ENCODE peak calls at places on chromosome 21, in five cellular contexts. O, J, I, B and S are unnamed samples.

GRCh38 chr21:33861125-33861524 is 54.5 kb downstream of the ATP5PO start:
- DNase-seq in J (no peak), I (no peak), O (no peak), B (no peak), S (no peak)

GRCh38 chr21:19011448-19011847 is 607.9 kb upstream of the TMPRSS15 start:
- DNase-seq in O (no peak), I (no peak), J (peak; percentile 45), B (no peak), S (no peak)

GRCh38 chr21:16842716-16843115 is 670.1 kb upstream of the CXADR start:
- DNase-seq in I (no peak), J (no peak), O (no peak), B (no peak), S (no peak)

GRCh38 chr21:31387560-31388186 is 43.6 kb upstream of the TIAM1 start:
- DNase-seq in I (no peak), O (no peak), J (no peak), B (no peak), S (no peak)

GRCh38 chr21:34080693-34081092 is 7.3 kb downstream of the MRPS6 start:
- DNase-seq in I (no peak), O (no peak), B (no peak), J (no peak), S (no peak)

GRCh38 chr21:30482130-30482529 is 2.0 kb upstream of the KRTAP19-1 start:
- DNase-seq in O (no peak), I (no peak), J (no peak), B (no peak), S (no peak)

GRCh38 chr21:17798796-17799195 is 20.4 kb downstream of the C21orf91 start:
- DNase-seq in O (no peak), B (no peak), J (no peak), I (no peak), S (no peak)

GRCh38 chr21:42830456-42831455 is 48.6 kb downstream of the WDR4 start:
- DNase-seq in B (peak; percentile 15), J (no peak), O (no peak), I (peak; percentile 46), S (peak; percentile 73)

GRCh38 chr21:41576010-41576615 is 68.2 kb upstream of the TMPRSS2 start:
- DNase-seq in B (no peak), J (no peak), I (no peak), O (no peak), S (no peak)
- H3K4me3 ChIP-seq in B (no peak overlapping the region), J (no peak overlapping the region), I (no peak overlapping the region), O (no peak overlapping the region), S (no peak overlapping the region)

DNA sequence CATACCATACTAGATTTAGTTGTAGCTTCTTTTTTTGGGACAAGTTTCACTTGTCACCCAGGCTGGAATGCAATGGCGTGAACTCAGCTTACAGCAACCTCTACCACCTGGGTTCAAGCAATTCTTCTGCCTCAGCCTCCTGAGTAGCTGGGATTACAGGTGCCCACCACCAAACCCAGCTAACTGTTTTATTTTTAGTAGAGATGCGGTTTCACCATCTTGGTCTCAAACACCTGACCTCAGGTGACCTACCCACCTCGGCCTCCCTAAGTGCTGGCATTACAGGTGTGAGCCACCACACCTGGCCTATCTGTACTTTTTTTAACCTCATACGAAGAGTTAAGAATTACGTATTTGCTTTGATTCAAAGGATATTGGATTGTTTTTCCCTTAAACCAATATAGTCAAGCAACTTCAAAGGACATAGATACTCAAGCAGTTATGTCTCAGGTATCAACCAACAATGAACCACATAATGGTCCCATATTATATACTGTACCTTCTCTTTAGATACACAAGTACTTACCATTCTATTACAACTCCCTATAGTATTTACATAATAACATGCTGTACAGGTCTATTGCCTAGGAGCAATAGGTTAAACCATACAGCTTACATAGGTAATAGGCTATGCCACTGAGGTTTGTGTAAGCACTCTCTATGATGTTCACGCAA is 7.5 kb downstream of the HMGN1 start:
- DNase-seq in J (no peak), B (no peak), O (no peak), I (no peak), S (no peak)
- TF ChIP-seq POLR2A in J (no peak), B (no peak), O (no peak), I (no peak), S (no peak)

DNA sequence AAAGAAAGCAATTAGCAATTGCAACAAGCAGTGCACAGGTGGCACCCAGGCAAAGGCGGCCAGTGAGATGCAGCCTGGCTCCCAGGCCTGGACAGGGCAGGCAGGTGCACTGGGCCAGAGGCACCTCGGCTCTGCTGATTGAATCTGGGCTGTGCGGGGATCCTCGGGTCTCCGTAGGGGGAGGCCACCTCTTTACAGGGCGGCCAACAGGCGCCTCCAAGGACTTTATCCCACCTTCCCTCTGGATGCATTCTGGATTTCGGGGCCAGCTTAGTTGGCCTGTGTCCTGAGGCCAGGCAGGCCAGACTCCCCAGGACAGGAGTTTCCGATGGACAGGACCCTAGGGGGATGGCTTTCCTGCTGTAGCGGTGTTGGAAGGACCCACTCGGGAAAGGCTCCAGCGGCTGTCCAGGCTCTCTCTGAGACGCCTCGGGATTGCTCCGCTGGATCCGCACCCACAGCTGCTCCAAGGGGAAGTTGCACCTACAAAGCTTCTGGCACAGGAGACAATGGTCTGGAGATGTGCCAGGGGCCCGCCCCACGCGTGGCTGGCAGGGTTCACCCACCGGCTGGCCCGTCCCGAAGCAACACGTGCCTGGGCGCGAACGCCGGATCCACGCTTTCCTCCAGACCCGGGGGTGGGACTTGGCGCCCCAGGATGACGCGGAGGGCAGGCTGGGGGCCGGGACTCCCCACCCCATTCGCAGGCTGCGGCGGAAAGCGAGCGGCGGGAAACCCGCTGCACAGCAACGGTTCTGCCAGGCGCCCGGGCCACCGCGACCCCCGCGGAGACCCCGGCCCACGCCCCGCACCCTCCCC is 810 bp downstream of the SLC19A1 start:
- DNase-seq in I (peak; percentile 85), B (peak; percentile 77), J (peak; percentile 84), O (no peak), S (peak; percentile 95)
- H3K4me3 ChIP-seq in I (peak overlapping the region; percentile 91), B (peak overlapping the region; percentile 77), J (peak overlapping the region; percentile 66), O (peak overlapping the region; percentile 76), S (peak overlapping the region; percentile 48)

GRCh38 chr21:41425954-41426655 is at the start of gene MX1:
- DNase-seq in B (peak; percentile 88), I (no peak), O (no peak), J (peak; percentile 85), S (peak; percentile 92)
- TF ChIP-seq POLR2A in B (peak; percentile 84), I (no peak), O (peak; percentile 78), J (no peak), S (no peak)

DNA sequence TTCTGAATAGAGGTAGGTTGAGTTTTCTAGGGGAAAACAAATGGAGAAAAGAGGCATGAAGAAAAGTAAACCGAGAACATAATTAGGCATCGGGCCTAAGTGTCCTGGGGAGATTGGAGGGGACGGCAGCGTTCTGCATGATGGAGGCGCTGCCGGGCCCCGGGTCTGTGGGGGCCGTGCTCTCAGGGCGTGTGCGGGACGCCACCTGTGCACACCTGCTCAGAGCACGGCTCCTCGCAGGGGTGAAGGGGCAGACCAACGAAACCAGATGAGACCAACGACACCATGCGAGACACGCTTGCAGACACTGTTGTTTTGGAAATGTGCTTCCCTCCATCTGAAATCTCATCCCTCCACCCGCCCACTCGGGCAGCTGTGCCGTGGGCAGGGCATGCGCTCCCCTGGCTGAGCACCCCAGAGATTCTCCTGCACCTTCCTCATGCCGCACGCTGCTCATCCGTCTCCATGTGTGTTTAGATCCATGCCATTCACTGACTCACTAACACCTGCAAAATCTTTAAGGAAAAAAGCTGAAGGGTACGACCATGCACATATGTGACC is 28.2 kb upstream of the TRAPPC10 start:
- DNase-seq in B (no peak), I (no peak), O (no peak), J (no peak), S (no peak)
- H3K4me3 ChIP-seq in B (no peak overlapping the region), I (no peak overlapping the region), O (no peak overlapping the region), J (no peak overlapping the region), S (no peak overlapping the region)